ENCODE peak calls at places on chromosomes 5 and 9, in seven cellular contexts. One of them, this sample, is unnamed.

GRCh38 chr9:15512204-15512603 is 1.4 kb upstream of the PSIP1 start:
- DNase-seq in amygdala: no peak
- DNase-seq in fibroblast of lung: no peak
- DNase-seq in small intestine: no peak
- DNase-seq in AG10803: no peak
- DNase-seq in kidney tubule cell: no peak
- DNase-seq in left ventricle myocardium inferior: no peak
- DNase-seq in this sample: no peak

GRCh38 chr5:108557686-108558085 is 175.8 kb upstream of the FBXL17 start:
- DNase-seq in small intestine: no peak
- DNase-seq in fibroblast of lung: no peak
- DNase-seq in kidney tubule cell: no peak
- DNase-seq in amygdala: no peak
- DNase-seq in AG10803: peak
- DNase-seq in left ventricle myocardium inferior: no peak
- DNase-seq in this sample: no peak

GRCh38 chr5:181120311-181120710 is 10.7 kb downstream of the OR2V1 start:
- DNase-seq in fibroblast of lung: peak
- DNase-seq in left ventricle myocardium inferior: no peak
- DNase-seq in kidney tubule cell: peak
- DNase-seq in small intestine: no peak
- DNase-seq in AG10803: peak
- DNase-seq in amygdala: no peak
- DNase-seq in this sample: no peak

GRCh38 chr5:149674686-149675085 is 55.4 kb upstream of the PPARGC1B start:
- DNase-seq in fibroblast of lung: no peak
- DNase-seq in small intestine: no peak
- DNase-seq in left ventricle myocardium inferior: no peak
- DNase-seq in AG10803: no peak
- DNase-seq in amygdala: no peak
- DNase-seq in kidney tubule cell: peak
- DNase-seq in this sample: no peak

GRCh38 chr5:171316258-171317121 is 7.4 kb downstream of the TLX3 start:
- DNase-seq in kidney tubule cell: no peak
- DNase-seq in fibroblast of lung: peak
- DNase-seq in left ventricle myocardium inferior: no peak
- DNase-seq in small intestine: no peak
- DNase-seq in AG10803: no peak
- DNase-seq in amygdala: no peak
- DNase-seq in this sample: no peak

GRCh38 chr5:176481659-176482213 is 33.6 kb downstream of the FAF2 start:
- DNase-seq in left ventricle myocardium inferior: no peak
- DNase-seq in kidney tubule cell: peak
- DNase-seq in small intestine: no peak
- DNase-seq in fibroblast of lung: no peak
- DNase-seq in AG10803: no peak
- DNase-seq in amygdala: no peak
- DNase-seq in this sample: no peak

GRCh38 chr5:14569948-14570691 is 11.5 kb upstream of the OTULINL start:
- DNase-seq in kidney tubule cell: peak
- DNase-seq in amygdala: no peak
- DNase-seq in fibroblast of lung: no peak
- DNase-seq in small intestine: no peak
- DNase-seq in AG10803: no peak
- DNase-seq in left ventricle myocardium inferior: no peak
- DNase-seq in this sample: no peak

GRCh38 chr5:137212471-137212870 is 286.7 kb downstream of the SPOCK1 start:
- DNase-seq in small intestine: no peak
- DNase-seq in fibroblast of lung: no peak
- DNase-seq in amygdala: no peak
- DNase-seq in AG10803: no peak
- DNase-seq in kidney tubule cell: no peak
- DNase-seq in left ventricle myocardium inferior: no peak
- DNase-seq in this sample: no peak

GRCh38 chr5:173920024-173920753 is 32.0 kb downstream of the CPEB4 start:
- DNase-seq in fibroblast of lung: peak
- DNase-seq in amygdala: no peak
- DNase-seq in AG10803: peak
- DNase-seq in left ventricle myocardium inferior: no peak
- DNase-seq in kidney tubule cell: peak
- DNase-seq in small intestine: no peak
- DNase-seq in this sample: no peak

GRCh38 chr9:129418451-129418850 is 202.4 kb downstream of the C9orf50 start:
- DNase-seq in amygdala: no peak
- DNase-seq in kidney tubule cell: no peak
- DNase-seq in small intestine: no peak
- DNase-seq in fibroblast of lung: no peak
- DNase-seq in left ventricle myocardium inferior: no peak
- DNase-seq in AG10803: no peak
- DNase-seq in this sample: no peak